ENCODE peak calls at places on chromosomes 12 and 14, in ten cellular contexts. R is EL; W is LHCN-M2; N is NCI-H526 treated with DMSO at 0.1 percent for 48 hours; T is HTR-8/SVneo; U is fibroblast of the conjunctiva; C is sigmoid colon; Z is mesothelial cell of epicardium; E is midbrain; V is stimulated activated CD8-positive, alpha-beta memory T cell treated with anti-CD3 and anti-CD28 coated beads, Interleukin-7, amount 100 ng/mL, for 4 hours. G is an unnamed sample.

GRCh38 chr12:131011165-131012079 is 57.7 kb downstream of the ADGRD1 start:
- DNase-seq in E (no peak), C (peak; percentile 89), U (no peak), N (no peak), R (peak; percentile 1), W (no peak), T (no peak), Z (no peak), V (no peak), G (no peak)

GRCh38 chr12:112749081-112749480 is 42.5 kb upstream of the RPH3A start:
- DNase-seq in T (no peak), V (no peak), C (no peak), U (no peak), Z (no peak), E (no peak), N (no peak), R (no peak), W (no peak), G (no peak)

GRCh38 chr12:119456824-119457223 is 122.3 kb downstream of the CCDC60 start:
- DNase-seq in R (no peak), T (no peak), U (no peak), E (no peak), Z (no peak), W (no peak), V (no peak), C (no peak), N (no peak), G (no peak)

GRCh38 chr12:32106153-32106516 is 512 bp upstream of the BICD1 start:
- DNase-seq in E (no peak), Z (no peak), U (no peak), V (no peak), N (peak; percentile 51), R (no peak), C (no peak), W (no peak), T (no peak), G (peak; percentile 35)

GRCh38 chr14:54369343-54369742 is 27.5 kb upstream of the CDKN3 start:
- DNase-seq in V (no peak), U (no peak), N (no peak), T (no peak), C (no peak), W (no peak), R (peak; percentile 31), Z (no peak), E (no peak), G (no peak)

GRCh38 chr12:96489392-96490056 is at the start of gene CFAP54:
- DNase-seq in R (peak; percentile 93), C (peak; percentile 97), V (peak; percentile 88), E (peak; percentile 93), Z (peak; percentile 90), T (peak; percentile 91), U (peak; percentile 88), W (peak; percentile 94), N (peak; percentile 80), G (peak; percentile 94)

GRCh38 chr12:109165599-109165998 is 49.2 kb downstream of the ACACB start:
- DNase-seq in W (no peak), Z (no peak), N (no peak), T (no peak), R (no peak), U (no peak), E (no peak), V (no peak), C (peak; percentile 50), G (no peak)

GRCh38 chr14:52692248-52692962 is 3.0 kb downstream of the ERO1A start:
- DNase-seq in T (no peak), E (no peak), V (no peak), R (no peak), Z (no peak), C (no peak), N (no peak), U (peak; percentile 17), W (no peak), G (no peak)

GRCh38 chr12:64187370-64187769 is 34.7 kb downstream of the KICS2 start:
- DNase-seq in U (no peak), W (peak; percentile 74), V (no peak), E (no peak), Z (no peak), N (no peak), R (peak; percentile 73), T (peak; percentile 23), C (no peak), G (no peak)

GRCh38 chr12:5612556-5613421 is 180.9 kb downstream of the NTF3 start:
- DNase-seq in Z (no peak), W (no peak), E (no peak), C (no peak), T (no peak), V (no peak), N (no peak), U (no peak), R (no peak), G (no peak)

GRCh38 chr14:93888995-93889394 is 38.1 kb upstream of the FAM181A start:
- DNase-seq in T (no peak), N (no peak), W (no peak), R (no peak), C (no peak), V (no peak), Z (no peak), E (no peak), U (no peak), G (no peak)

GRCh38 chr14:92460916-92461579 is 52.5 kb upstream of the RIN3 start:
- DNase-seq in Z (no peak), V (no peak), E (no peak), U (no peak), C (peak; percentile 68), N (no peak), R (peak; percentile 85), T (no peak), W (no peak), G (no peak)

GRCh38 chr12:455821-456220 is 3.9 kb upstream of the B4GALNT3 start:
- DNase-seq in U (no peak), C (no peak), T (no peak), N (no peak), W (no peak), R (no peak), Z (no peak), E (no peak), V (no peak), G (no peak)

GRCh38 chr12:22672951-22673350 is 48.0 kb downstream of the ETNK1 start:
- DNase-seq in N (no peak), E (no peak), T (peak; percentile 13), V (no peak), W (peak; percentile 62), C (no peak), U (no peak), R (peak; percentile 80), Z (no peak), G (no peak)

GRCh38 chr12:10113085-10113484 is 14.3 kb upstream of the CLEC1A start:
- DNase-seq in U (no peak), Z (no peak), E (no peak), N (no peak), V (no peak), W (no peak), T (no peak), R (peak; percentile 31), C (no peak), G (no peak)

GRCh38 chr12:45439039-45439438 is 223.1 kb downstream of the ANO6 start:
- DNase-seq in V (no peak), W (peak; percentile 87), T (no peak), U (no peak), E (no peak), C (no peak), N (no peak), Z (no peak), R (peak; percentile 16), G (no peak)

GRCh38 chr14:71751264-71751663 is 181.0 kb upstream of the RGS6 start:
- DNase-seq in N (no peak), R (peak; percentile 15), V (no peak), C (no peak), T (no peak), U (no peak), W (peak; percentile 63), E (no peak), Z (no peak), G (no peak)

GRCh38 chr14:24075485-24076301 is 4.3 kb downstream of the CPNE6 start:
- DNase-seq in N (no peak), V (no peak), C (no peak), T (no peak), R (no peak), Z (no peak), W (no peak), U (no peak), E (no peak), G (no peak)